ENCODE peak calls at places on chromosomes 4 and X, in seven cellular contexts. L, M, C, B, X, Q and E are unnamed samples.

GRCh38 chr4:72569719-72570235 is 756 bp upstream of the ADAMTS3 start:
- DNase-seq in C (no peak), Q (peak; percentile 17), B (no peak), X (no peak), M (no peak), L (no peak), E (no peak)

GRCh38 chr4:88659890-88660208 is 37.8 kb downstream of the NAP1L5 start:
- DNase-seq in B (no peak), X (no peak), Q (no peak), L (no peak), C (no peak), M (no peak), E (no peak)

GRCh38 chr4:178273168-178273567 is 830.9 kb upstream of the AGA start:
- DNase-seq in L (no peak), M (no peak), X (no peak), Q (no peak), C (no peak), B (no peak), E (no peak)

GRCh38 chr4:124640037-124640730 is 72.3 kb downstream of the ANKRD50 start:
- DNase-seq in L (peak; percentile 58), X (peak; percentile 82), M (peak; percentile 14), C (no peak), B (no peak), Q (peak; percentile 90), E (peak; percentile 74)

GRCh38 chr4:183099537-183100297 is 660 bp downstream of the WWC2 start:
- DNase-seq in L (no peak), X (no peak), M (peak; percentile 45), C (no peak), Q (no peak), B (no peak), E (no peak)

GRCh38 chr4:548976-549375 is 27.1 kb downstream of the TMEM271 start:
- DNase-seq in Q (no peak), C (no peak), M (peak; percentile 1), B (no peak), L (no peak), X (no peak), E (no peak)

GRCh38 chr4:38803833-38804653 is 548 bp downstream of the TLR1 start:
- DNase-seq in Q (no peak), X (no peak), M (no peak), L (no peak), B (no peak), C (no peak), E (no peak)

GRCh38 chrX:44494357-44494756 is 48.3 kb downstream of the FUNDC1 start:
- DNase-seq in X (no peak), Q (no peak), M (no peak), C (no peak), L (no peak), B (no peak), E (no peak)

GRCh38 chrX:107542500-107542899 is 85.8 kb upstream of the PRPS1 start:
- DNase-seq in X (peak; percentile 11), L (no peak), Q (peak; percentile 34), M (peak; percentile 88), C (peak; percentile 37), B (no peak), E (no peak)

GRCh38 chr4:104205116-104205515 is 289.6 kb downstream of the CXXC4 start:
- DNase-seq in C (no peak), B (no peak), M (peak; percentile 69), X (no peak), Q (no peak), L (no peak), E (no peak)

GRCh38 chr4:67162692-67163091 is 382.6 kb downstream of the CENPC start:
- DNase-seq in Q (no peak), L (no peak), X (no peak), B (no peak), M (peak; percentile 18), C (no peak), E (no peak)

GRCh38 chr4:104163820-104164219 is 330.9 kb downstream of the CXXC4 start:
- DNase-seq in L (no peak), X (no peak), C (no peak), M (no peak), B (no peak), Q (no peak), E (peak; percentile 20)

GRCh38 chr4:74931386-74931785 is 1.5 kb upstream of the PARM1 start:
- DNase-seq in C (no peak), L (no peak), X (no peak), M (no peak), Q (no peak), B (no peak), E (no peak)

GRCh38 chrX:115563633-115564182 is 2.7 kb downstream of the PLS3 start:
- DNase-seq in X (no peak), C (no peak), M (peak; percentile 23), B (no peak), Q (no peak), L (no peak), E (no peak)

GRCh38 chr4:164136181-164136616 is 617.7 kb upstream of the SMIM31 start:
- DNase-seq in L (peak; percentile 39), C (no peak), X (peak; percentile 29), B (no peak), M (no peak), Q (peak; percentile 1), E (peak; percentile 39)

GRCh38 chrX:130296743-130297142 is 28.0 kb upstream of the ZNF280C start:
- DNase-seq in Q (peak; percentile 6), L (no peak), B (no peak), M (no peak), C (no peak), X (no peak), E (peak; percentile 22)